ENCODE peak calls at places on chromosome 19, in five cellular contexts. Y is ovary, N is Peyer's patch, D is A549, C is breast epithelium. O is an unnamed sample.

GRCh38 chr19:44696939-44697669 is 1.8 kb upstream of the CEACAM16 start:
- DNase-seq in N (no peak), Y (no peak), D (no peak), C (no peak), O (peak)

GRCh38 chr19:16446108-16447014 is 25.4 kb downstream of the EPS15L1 start:
- DNase-seq in C (no peak), D (no peak), N (no peak), Y (no peak), O (no peak)

GRCh38 chr19:7748756-7749155 is 1.4 kb upstream of the CD209 start:
- DNase-seq in D (no peak), N (no peak), C (no peak), Y (no peak), O (no peak)

GRCh38 chr19:32336259-32337111 is 8.9 kb upstream of the ZNF507 start:
- DNase-seq in N (no peak), C (no peak), D (no peak), Y (no peak), O (no peak)

GRCh38 chr19:49422407-49423277 is 599 bp downstream of the PTH2 start:
- DNase-seq in C (no peak), N (no peak), Y (no peak), D (peak), O (peak)

GRCh38 chr19:47021536-47022139 is 2.0 kb downstream of the NPAS1 start:
- DNase-seq in D (no peak), C (no peak), Y (no peak), N (no peak), O (no peak)

GRCh38 chr19:2984196-2984490 is 6.8 kb downstream of the TLE6 start:
- DNase-seq in Y (no peak), N (no peak), C (no peak), D (no peak), O (no peak)

GRCh38 chr19:52170863-52171320 is 529 bp downstream of the ZNF836 start:
- DNase-seq in C (no peak), N (peak), D (no peak), Y (peak), O (no peak)

GRCh38 chr19:36805364-36805763 is 32.8 kb upstream of the ZNF850 start:
- DNase-seq in N (no peak), D (no peak), Y (no peak), C (no peak), O (no peak)

GRCh38 chr19:35655600-35655999 is 7.5 kb downstream of the COX6B1 start:
- DNase-seq in D (no peak), C (no peak), Y (no peak), N (no peak), O (no peak)

GRCh38 chr19:10116866-10117616 is 2.7 kb downstream of the EIF3G start:
- DNase-seq in C (no peak), Y (no peak), N (no peak), D (no peak), O (peak)

GRCh38 chr19:6012416-6013170 is 34.7 kb upstream of the RANBP3 start:
- DNase-seq in Y (no peak), C (no peak), N (peak), D (no peak), O (no peak)

GRCh38 chr19:41707502-41707812 is 969 bp upstream of the CEACAM5 start:
- DNase-seq in C (no peak), Y (no peak), N (no peak), D (peak), O (no peak)

DNA sequence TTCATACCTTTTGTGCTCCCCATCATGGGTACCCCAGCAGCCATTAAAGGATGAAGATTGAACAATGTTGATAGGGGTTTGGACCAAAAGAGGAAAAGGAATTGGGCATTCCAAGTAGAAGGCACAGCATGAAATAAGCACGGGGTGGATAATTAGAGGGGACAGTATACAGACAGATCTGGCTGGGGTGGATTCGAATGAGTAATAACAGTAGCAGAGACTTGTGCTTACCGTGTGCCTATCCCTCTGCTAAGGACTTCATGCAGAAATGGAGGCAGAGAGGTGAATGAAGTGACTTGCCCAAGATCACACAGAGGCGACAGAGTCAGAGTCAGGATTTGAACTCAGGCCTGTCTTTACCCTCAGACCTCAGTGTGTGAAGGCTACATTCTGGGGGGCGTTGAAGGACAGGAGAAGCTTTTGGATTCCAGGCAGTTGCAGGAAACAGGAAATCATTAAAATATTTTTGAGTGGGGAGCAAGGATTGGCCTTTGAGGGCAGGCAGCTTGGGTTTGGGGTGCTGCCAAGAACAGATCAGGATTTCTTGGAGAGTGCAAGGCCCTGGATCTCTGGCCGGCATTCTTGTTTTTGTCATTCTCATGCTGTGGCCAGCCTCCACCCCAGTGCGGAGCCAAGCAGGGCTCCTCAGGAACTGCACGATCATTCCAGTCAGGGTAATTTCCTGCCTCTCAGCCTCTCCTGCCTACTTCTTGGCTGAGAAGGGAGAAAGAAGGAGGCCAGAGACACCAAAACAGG is 18.7 kb downstream of the PAF1 start:
- DNase-seq in D (no peak), Y (peak), C (peak), N (no peak), O (no peak)
- TF ChIP-seq POLR2A in D (no peak), Y (peak), C (no peak), N (no peak), O (no peak)

GRCh38 chr19:19034204-19034624 is 811 bp downstream of the ARMC6 start:
- DNase-seq in N (peak), C (no peak), D (peak), Y (no peak), O (peak)
- H3K4me3 ChIP-seq in N (peak), C (peak), D (peak), Y (peak), O (peak)

GRCh38 chr19:19385900-19386339 is 19.6 kb upstream of the GATAD2A start:
- DNase-seq in Y (peak), D (no peak), C (no peak), N (no peak), O (peak)
- TF ChIP-seq POLR2A in Y (no peak), D (peak), C (no peak), N (no peak), O (peak)

GRCh38 chr19:574658-575526 is 2.5 kb downstream of the BSG start:
- DNase-seq in Y (no peak), N (no peak), C (no peak), D (no peak), O (peak)
- H3K4me3 ChIP-seq in Y (peak), N (peak), C (peak), D (peak), O (peak)